ENCODE peak calls at places on chromosome 22, in six cellular contexts. K, F, Q, X, I and N are unnamed samples.

GRCh38 chr22:50247748-50248147 is 2.9 kb upstream of the TUBGCP6 start:
- DNase-seq in K (peak; percentile 56), F (peak; percentile 76), I (peak; percentile 96), Q (peak; percentile 81), X (peak; percentile 93), N (no peak)

GRCh38 chr22:46547179-46547882 is 9.9 kb upstream of the CELSR1 start:
- DNase-seq in F (no peak), X (peak; percentile 59), K (no peak), I (no peak), Q (no peak), N (no peak)

GRCh38 chr22:39350803-39351688 is 1.3 kb downstream of the SYNGR1 start:
- DNase-seq in K (no peak), X (no peak), F (no peak), I (peak; percentile 71), Q (no peak), N (no peak)

GRCh38 chr22:17705565-17706450 is 67.3 kb downstream of the BCL2L13 start:
- DNase-seq in Q (no peak), X (no peak), F (no peak), K (no peak), I (no peak), N (no peak)

GRCh38 chr22:29956680-29957079 is 73.7 kb downstream of the MTMR3 start:
- DNase-seq in Q (no peak), F (no peak), X (no peak), I (no peak), K (no peak), N (no peak)

GRCh38 chr22:29002603-29003002 is 59.0 kb downstream of the C22orf31 start:
- DNase-seq in I (no peak), X (no peak), K (no peak), Q (no peak), F (no peak), N (peak; percentile 68)

GRCh38 chr22:41919357-41920224 is 4.7 kb upstream of the SHISA8 start:
- DNase-seq in K (peak; percentile 43), I (peak; percentile 96), F (peak; percentile 84), Q (peak; percentile 98), X (peak; percentile 96), N (no peak)

GRCh38 chr22:45284705-45285305 is at the start of gene UPK3A:
- DNase-seq in F (no peak), X (peak; percentile 96), K (peak; percentile 82), I (peak; percentile 74), Q (peak; percentile 94), N (peak; percentile 87)

GRCh38 chr22:49964136-49964492 is 3.5 kb downstream of the PIM3 start:
- DNase-seq in K (peak; percentile 44), I (no peak), F (no peak), X (no peak), Q (no peak), N (no peak)

GRCh38 chr22:50326959-50327710 is at the start of gene DENND6B:
- DNase-seq in F (peak; percentile 88), Q (peak; percentile 86), I (peak; percentile 89), X (peak; percentile 89), K (peak; percentile 85), N (peak; percentile 75)

GRCh38 chr22:38317237-38317994 is at the start of gene CSNK1E:
- DNase-seq in Q (peak; percentile 84), K (peak; percentile 73), F (peak; percentile 80), I (peak; percentile 81), X (peak; percentile 86), N (peak; percentile 79)

GRCh38 chr22:37660709-37661045 is 2.2 kb downstream of the PDXP start:
- DNase-seq in Q (no peak), X (no peak), K (no peak), F (no peak), I (no peak), N (no peak)

GRCh38 chr22:50001388-50002231 is 11.0 kb downstream of the IL17REL start:
- DNase-seq in Q (no peak), I (no peak), F (peak; percentile 61), X (peak; percentile 45), K (no peak), N (no peak)

GRCh38 chr22:49235463-49236300 is 592.0 kb downstream of the BRD1 start:
- DNase-seq in X (peak; percentile 71), F (no peak), Q (peak; percentile 37), K (no peak), I (no peak), N (no peak)

GRCh38 chr22:42996646-42997365 is 18.1 kb downstream of the PACSIN2 start:
- DNase-seq in I (no peak), X (no peak), Q (no peak), F (no peak), K (peak; percentile 41), N (no peak)

GRCh38 chr22:41822289-41823057 is 10.4 kb upstream of the SREBF2 start:
- DNase-seq in Q (no peak), I (peak; percentile 84), K (no peak), F (peak; percentile 64), X (no peak), N (no peak)

GRCh38 chr22:20101638-20102037 is 14.3 kb upstream of the RANBP1 start:
- DNase-seq in X (no peak), I (no peak), Q (no peak), F (no peak), K (no peak), N (no peak)

GRCh38 chr22:44181033-44181911 is 547 bp downstream of the PARVG start:
- DNase-seq in I (peak; percentile 47), K (no peak), X (no peak), F (peak; percentile 56), Q (no peak), N (no peak)

GRCh38 chr22:28873183-28873964 is 10.0 kb upstream of the ZNRF3 start:
- DNase-seq in Q (no peak), K (no peak), I (no peak), X (no peak), F (peak; percentile 41), N (no peak)

GRCh38 chr22:39290724-39291161 is 28.7 kb downstream of the RPL3 start:
- DNase-seq in X (peak; percentile 84), I (no peak), K (peak; percentile 91), F (no peak), Q (no peak), N (peak; percentile 60)

GRCh38 chr22:48942698-48943566 is 884.7 kb downstream of the BRD1 start:
- DNase-seq in I (no peak), Q (peak; percentile 24), F (no peak), X (peak; percentile 27), K (no peak), N (no peak)

GRCh38 chr22:22032099-22032905 is 49.7 kb upstream of the TOP3B start:
- DNase-seq in K (no peak), X (no peak), I (no peak), F (no peak), Q (no peak), N (no peak)

GRCh38 chr22:22031183-22031560 is 48.6 kb upstream of the TOP3B start:
- DNase-seq in F (no peak), Q (no peak), I (peak; percentile 81), K (no peak), X (no peak), N (no peak)

GRCh38 chr22:22032906-22033802 is 50.6 kb upstream of the TOP3B start:
- DNase-seq in I (no peak), K (no peak), X (no peak), F (peak; percentile 15), Q (no peak), N (no peak)

GRCh38 chr22:22031571-22031970 is 49.0 kb upstream of the TOP3B start:
- DNase-seq in X (no peak), F (no peak), Q (no peak), K (no peak), I (no peak), N (no peak)

GRCh38 chr22:22030493-22031182 is 48.1 kb upstream of the TOP3B start:
- DNase-seq in X (peak; percentile 86), K (no peak), Q (no peak), F (no peak), I (peak; percentile 99), N (no peak)
- H3K4me1 ChIP-seq in X (no peaks in the 10 kb centered on the region), K (no peaks in the 10 kb centered on the region), Q (peaks cover 5% of the 10 kb centered on the region), F (no peaks in the 10 kb centered on the region), I (peaks cover 86% of the 10 kb centered on the region), N (no peaks in the 10 kb centered on the region)

GRCh38 chr22:36417281-36417686 is 29.5 kb upstream of the MYH9 start:
- DNase-seq in Q (no peak), F (no peak), K (peak; percentile 91), X (peak; percentile 61), I (no peak), N (no peak)

GRCh38 chr22:36422287-36423014 is 34.7 kb upstream of the MYH9 start:
- DNase-seq in X (no peak), I (peak; percentile 78), K (no peak), Q (no peak), F (no peak), N (no peak)

GRCh38 chr22:36419912-36420882 is 32.4 kb upstream of the MYH9 start:
- DNase-seq in X (no peak), I (no peak), Q (no peak), K (no peak), F (no peak), N (no peak)

GRCh38 chr22:36415415-36416168 is 27.8 kb upstream of the MYH9 start:
- DNase-seq in I (no peak), F (no peak), X (no peak), K (no peak), Q (no peak), N (no peak)

DNA sequence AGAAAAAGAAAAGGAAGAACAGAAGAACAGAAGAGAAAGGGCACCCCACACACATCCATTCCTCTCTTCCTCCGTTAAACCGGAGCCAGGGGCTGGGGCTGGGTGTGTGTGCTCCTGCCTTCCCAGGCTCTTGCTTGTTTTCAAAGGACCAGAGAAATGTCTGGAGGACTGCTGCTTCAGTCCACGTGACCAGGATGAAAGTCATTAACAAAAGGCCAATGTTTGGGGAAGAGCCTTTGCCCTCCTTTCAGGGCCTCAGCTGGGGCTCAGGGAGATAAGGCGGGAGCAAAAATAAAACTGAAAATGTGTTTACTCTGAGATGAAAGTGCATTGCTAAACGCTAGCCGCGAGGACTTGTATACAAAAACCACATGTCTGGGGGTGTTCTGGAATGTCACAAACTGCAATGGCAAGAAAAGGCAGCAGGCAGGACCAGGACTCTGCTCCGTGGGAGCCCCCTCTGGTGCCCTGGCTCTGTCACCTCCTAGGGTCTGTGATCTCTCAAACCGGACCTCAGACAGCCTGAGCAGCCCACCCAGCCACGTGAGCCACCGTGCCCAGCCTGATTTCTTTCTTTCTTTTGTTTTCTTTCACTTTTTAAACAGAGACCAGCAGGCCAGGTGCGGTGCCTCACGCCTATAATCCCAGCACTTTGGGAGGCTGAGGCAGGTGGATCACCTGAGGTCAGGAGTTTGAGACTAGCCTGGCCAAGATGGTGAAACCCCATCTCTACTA is 31.6 kb upstream of the MYH9 start:
- DNase-seq in X (peak; percentile 69), F (no peak), Q (peak; percentile 51), K (no peak), I (no peak), N (peak; percentile 26)
- H3K27ac ChIP-seq in X (no peak overlapping the region), F (no peak overlapping the region), Q (peak overlapping the region; percentile 1), K (peak overlapping the region; percentile 71), I (no peak overlapping the region), N (peak overlapping the region; percentile 60)

GRCh38 chr22:24429411-24430365 is 2.3 kb downstream of the ADORA2A start:
- DNase-seq in F (peak; percentile 68), K (no peak), Q (no peak), X (no peak), I (peak; percentile 51), N (no peak)
- H3K4me1 ChIP-seq in F (peaks cover 40% of the 10 kb centered on the region), K (no peaks in the 10 kb centered on the region), Q (peaks cover 7% of the 10 kb centered on the region), X (no peaks in the 10 kb centered on the region), I (peaks cover 99% of the 10 kb centered on the region), N (peaks cover 26% of the 10 kb centered on the region)

DNA sequence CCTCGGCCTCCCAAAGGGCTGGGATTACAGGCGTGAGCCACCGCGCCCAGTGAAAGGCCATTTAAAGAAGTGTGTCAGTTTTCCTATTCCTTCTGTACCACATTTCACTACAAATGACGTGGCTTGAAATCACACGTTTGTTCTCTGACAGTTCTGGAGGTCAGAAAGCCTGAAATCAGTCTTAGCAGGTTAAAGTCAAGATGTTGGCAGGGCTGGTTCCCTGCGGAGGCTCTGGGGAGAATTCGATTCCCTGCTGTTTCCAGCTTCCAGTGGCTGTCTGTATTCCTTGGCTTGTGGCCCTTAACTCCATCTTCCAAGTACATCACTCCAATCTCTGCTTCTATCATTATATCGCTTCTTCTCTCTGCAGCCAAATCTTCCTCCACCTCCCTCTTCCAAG is 383.2 kb downstream of the LARGE1 start:
- DNase-seq in K (no peak), X (no peak), I (no peak), F (no peak), Q (no peak), N (no peak)
- H3K27ac ChIP-seq in K (no peak overlapping the region), X (no peak overlapping the region), I (no peak overlapping the region), F (no peak overlapping the region), Q (no peak overlapping the region), N (peak overlapping the region; percentile 44)